ENCODE peak calls at places on chromosomes 12 and 14, in four cellular contexts. One of them, this sample, is unnamed.

GRCh38 chr12:88578821-88579518 is 1.3 kb downstream of the KITLG start:
- DNase-seq in upper lobe of right lung: no peak
- DNase-seq in GM20000: no peak
- DNase-seq in activated T-helper 1 cell treated with anti-CD3 and anti-CD28 coated beads, Interleukin-2, amount 50 U/mL, for 16 hours: no peak
- DNase-seq in this sample: no peak

GRCh38 chr12:1013618-1014489 is 22.8 kb downstream of the ERC1 start:
- DNase-seq in GM20000: no peak
- DNase-seq in upper lobe of right lung: no peak
- DNase-seq in activated T-helper 1 cell treated with anti-CD3 and anti-CD28 coated beads, Interleukin-2, amount 50 U/mL, for 16 hours: no peak
- DNase-seq in this sample: peak; percentile 54

GRCh38 chr12:65308001-65308400 is 29.5 kb downstream of the MSRB3 start:
- DNase-seq in GM20000: no peak
- DNase-seq in activated T-helper 1 cell treated with anti-CD3 and anti-CD28 coated beads, Interleukin-2, amount 50 U/mL, for 16 hours: no peak
- DNase-seq in upper lobe of right lung: no peak
- DNase-seq in this sample: no peak

GRCh38 chr12:59944177-59944576 is 348.3 kb downstream of the SLC16A7 start:
- DNase-seq in activated T-helper 1 cell treated with anti-CD3 and anti-CD28 coated beads, Interleukin-2, amount 50 U/mL, for 16 hours: no peak
- DNase-seq in upper lobe of right lung: no peak
- DNase-seq in GM20000: no peak
- DNase-seq in this sample: no peak

GRCh38 chr14:101336203-101336602 is 225.1 kb upstream of the DIO3 start:
- DNase-seq in GM20000: no peak
- DNase-seq in upper lobe of right lung: no peak
- DNase-seq in activated T-helper 1 cell treated with anti-CD3 and anti-CD28 coated beads, Interleukin-2, amount 50 U/mL, for 16 hours: no peak
- DNase-seq in this sample: no peak

GRCh38 chr14:99189201-99189801 is 82.7 kb downstream of the BCL11B start:
- DNase-seq in activated T-helper 1 cell treated with anti-CD3 and anti-CD28 coated beads, Interleukin-2, amount 50 U/mL, for 16 hours: no peak
- DNase-seq in upper lobe of right lung: no peak
- DNase-seq in GM20000: no peak
- DNase-seq in this sample: no peak

GRCh38 chr14:51682411-51682810 is 30.7 kb downstream of the FRMD6 start:
- DNase-seq in upper lobe of right lung: no peak
- DNase-seq in GM20000: no peak
- DNase-seq in activated T-helper 1 cell treated with anti-CD3 and anti-CD28 coated beads, Interleukin-2, amount 50 U/mL, for 16 hours: no peak
- DNase-seq in this sample: no peak

GRCh38 chr12:62248873-62249272 is 11.3 kb upstream of the USP15 start:
- DNase-seq in activated T-helper 1 cell treated with anti-CD3 and anti-CD28 coated beads, Interleukin-2, amount 50 U/mL, for 16 hours: no peak
- DNase-seq in upper lobe of right lung: no peak
- DNase-seq in GM20000: no peak
- DNase-seq in this sample: no peak

GRCh38 chr12:3381059-3382047 is 109.7 kb upstream of the PRMT8 start:
- DNase-seq in activated T-helper 1 cell treated with anti-CD3 and anti-CD28 coated beads, Interleukin-2, amount 50 U/mL, for 16 hours: no peak
- DNase-seq in upper lobe of right lung: no peak
- DNase-seq in GM20000: no peak
- DNase-seq in this sample: no peak

GRCh38 chr12:67732857-67733256 is 84.3 kb downstream of the DYRK2 start:
- DNase-seq in activated T-helper 1 cell treated with anti-CD3 and anti-CD28 coated beads, Interleukin-2, amount 50 U/mL, for 16 hours: no peak
- DNase-seq in GM20000: no peak
- DNase-seq in upper lobe of right lung: no peak
- DNase-seq in this sample: no peak

GRCh38 chr14:23009939-23010718 is at the start of gene C14orf93:
- DNase-seq in upper lobe of right lung: peak; percentile 94
- DNase-seq in GM20000: peak; percentile 92
- DNase-seq in activated T-helper 1 cell treated with anti-CD3 and anti-CD28 coated beads, Interleukin-2, amount 50 U/mL, for 16 hours: peak; percentile 70
- DNase-seq in this sample: no peak

GRCh38 chr12:131390408-131391100 is 320.3 kb upstream of the SFSWAP start:
- DNase-seq in activated T-helper 1 cell treated with anti-CD3 and anti-CD28 coated beads, Interleukin-2, amount 50 U/mL, for 16 hours: no peak
- DNase-seq in GM20000: no peak
- DNase-seq in upper lobe of right lung: no peak
- DNase-seq in this sample: no peak

GRCh38 chr12:50934981-50935807 is 17.1 kb upstream of the HIGD1C start:
- DNase-seq in upper lobe of right lung: no peak
- DNase-seq in GM20000: no peak
- DNase-seq in activated T-helper 1 cell treated with anti-CD3 and anti-CD28 coated beads, Interleukin-2, amount 50 U/mL, for 16 hours: no peak
- DNase-seq in this sample: peak; percentile 12

GRCh38 chr12:101781834-101782543 is 42.7 kb upstream of the SYCP3 start:
- DNase-seq in GM20000: no peak
- DNase-seq in upper lobe of right lung: no peak
- DNase-seq in activated T-helper 1 cell treated with anti-CD3 and anti-CD28 coated beads, Interleukin-2, amount 50 U/mL, for 16 hours: no peak
- DNase-seq in this sample: no peak

GRCh38 chr12:80033457-80033856 is 65.9 kb upstream of the OTOGL start:
- DNase-seq in upper lobe of right lung: no peak
- DNase-seq in GM20000: no peak
- DNase-seq in activated T-helper 1 cell treated with anti-CD3 and anti-CD28 coated beads, Interleukin-2, amount 50 U/mL, for 16 hours: no peak
- DNase-seq in this sample: peak; percentile 39

GRCh38 chr14:102795060-102795925 is 18.0 kb downstream of the TRAF3 start:
- DNase-seq in activated T-helper 1 cell treated with anti-CD3 and anti-CD28 coated beads, Interleukin-2, amount 50 U/mL, for 16 hours: no peak
- DNase-seq in GM20000: peak; percentile 48
- DNase-seq in upper lobe of right lung: no peak
- DNase-seq in this sample: peak; percentile 63

This sample was measured in GM04504.